ENCODE peak calls at places on chromosome 6, in six cellular contexts. S is kidney epithelial cell, B is fibroblast of villous mesenchyme, R is epithelial cell of esophagus, W is foreskin fibroblast, I is bronchial epithelial cell. Q is an unnamed sample.

GRCh38 chr6:42030585-42031506 is 19.5 kb upstream of the TAF8 start:
- DNase-seq in S (no peak), B (peak; percentile 95), R (no peak), W (no peak), I (no peak), Q (peak; percentile 36)

GRCh38 chr6:108507316-108507715 is 53.4 kb upstream of the FOXO3 start:
- DNase-seq in S (no peak), B (no peak), R (no peak), W (no peak), I (no peak), Q (no peak)

GRCh38 chr6:133040025-133040838 is 200.9 kb upstream of the EYA4 start:
- DNase-seq in S (no peak), B (peak; percentile 13), R (peak; percentile 42), W (peak; percentile 45), I (peak; percentile 33), Q (peak; percentile 16)

GRCh38 chr6:108518714-108519576 is 41.8 kb upstream of the FOXO3 start:
- DNase-seq in S (no peak), B (peak; percentile 18), R (peak; percentile 46), W (peak; percentile 59), I (peak; percentile 56), Q (peak; percentile 30)

GRCh38 chr6:100751590-100751989 is 129.5 kb downstream of the ASCC3 start:
- DNase-seq in S (no peak), B (no peak), R (no peak), W (no peak), I (no peak), Q (no peak)

GRCh38 chr6:14393910-14394309 is 276.3 kb downstream of the CD83 start:
- DNase-seq in S (no peak), B (no peak), R (no peak), W (no peak), I (no peak), Q (peak; percentile 2)

GRCh38 chr6:119110601-119111548 is 32.4 kb upstream of the FAM184A start:
- DNase-seq in S (no peak), B (peak; percentile 66), R (peak; percentile 66), W (peak; percentile 74), I (peak; percentile 58), Q (peak; percentile 77)

GRCh38 chr6:108559097-108559883 is 1.4 kb upstream of the FOXO3 start:
- DNase-seq in S (no peak), B (peak; percentile 86), R (peak; percentile 91), W (peak; percentile 98), I (peak; percentile 51), Q (peak; percentile 84)

GRCh38 chr6:19866199-19866872 is 29.2 kb downstream of the ID4 start:
- DNase-seq in S (no peak), B (no peak), R (no peak), W (no peak), I (no peak), Q (no peak)

GRCh38 chr6:19873031-19873430 is 35.9 kb downstream of the ID4 start:
- DNase-seq in S (no peak), B (no peak), R (no peak), W (no peak), I (no peak), Q (no peak)

GRCh38 chr6:19870322-19870721 is 33.2 kb downstream of the ID4 start:
- DNase-seq in S (no peak), B (no peak), R (no peak), W (no peak), I (no peak), Q (no peak)

GRCh38 chr6:19866900-19867627 is 29.9 kb downstream of the ID4 start:
- DNase-seq in S (peak; percentile 80), B (peak; percentile 55), R (peak; percentile 60), W (peak; percentile 45), I (peak; percentile 77), Q (no peak)

GRCh38 chr6:19869464-19869863 is 32.3 kb downstream of the ID4 start:
- DNase-seq in S (no peak), B (no peak), R (no peak), W (no peak), I (no peak), Q (no peak)
- TF ChIP-seq CTCF in S (no peak), B (no peak), R (no peak), W (no peak), I (no peak), Q (no peak)

GRCh38 chr6:111427341-111428116 is 55.5 kb downstream of the REV3L start:
- DNase-seq in S (peak; percentile 38), B (peak; percentile 93), R (peak; percentile 82), W (peak; percentile 85), I (peak; percentile 93), Q (peak; percentile 80)
- H3K4me3 ChIP-seq in S (no peak overlapping the region), B (no peak overlapping the region), R (no peak overlapping the region), W (no peak overlapping the region), I (no peak overlapping the region), Q (no peak overlapping the region)

GRCh38 chr6:31836676-31837611 is 9.4 kb downstream of the HSPA1B start:
- DNase-seq in S (no peak), B (peak; percentile 57), R (no peak), W (peak; percentile 75), I (peak; percentile 53), Q (peak; percentile 61)
- TF ChIP-seq CTCF in S (no peak), B (no peak), R (peak; percentile 18), W (no peak), I (no peak), Q (peak; percentile 14)

DNA sequence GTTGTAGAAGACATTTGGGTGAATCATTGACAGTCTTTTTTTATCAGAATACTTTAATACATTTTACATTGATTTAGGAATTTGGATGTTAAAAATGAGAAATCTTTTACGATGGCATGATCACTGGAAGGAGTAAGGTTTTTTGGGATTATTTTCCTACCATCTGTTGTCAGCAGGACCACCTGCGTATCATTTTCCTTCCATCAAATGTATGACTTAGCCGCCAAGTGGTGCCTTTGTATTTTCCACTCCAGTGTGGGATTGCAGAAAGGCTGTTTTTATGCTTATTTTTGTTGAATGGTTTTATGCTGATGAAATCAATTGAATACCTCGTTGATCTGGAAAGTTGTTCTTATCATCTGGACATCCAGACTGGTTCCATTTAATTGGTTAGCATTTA is 35.8 kb downstream of the AKAP12 start:
- DNase-seq in S (no peak), B (no peak), R (no peak), W (no peak), I (no peak), Q (no peak)
- H3K4me3 ChIP-seq in S (no peak overlapping the region), B (no peak overlapping the region), R (no peak overlapping the region), W (no peak overlapping the region), I (no peak overlapping the region), Q (no peak overlapping the region)

DNA sequence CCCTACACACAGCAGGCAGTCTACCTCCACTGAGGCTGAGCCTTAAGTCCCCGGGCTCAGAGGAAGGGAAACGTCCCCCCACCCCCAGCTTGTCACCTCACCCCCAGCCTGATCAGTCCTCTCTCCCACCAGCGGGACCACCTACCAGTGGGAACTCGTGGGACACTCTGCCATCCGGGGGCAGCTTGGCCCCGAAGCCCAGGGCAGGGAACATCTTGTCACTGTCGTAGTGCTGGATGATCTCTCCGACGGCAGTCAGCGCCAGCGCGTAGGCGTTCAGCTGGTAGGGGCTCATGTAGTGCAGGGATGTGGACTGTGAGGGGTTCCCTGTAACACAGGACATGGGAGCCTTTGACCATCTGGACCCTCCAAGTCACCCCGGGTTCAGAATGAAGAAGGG is 48.6 kb downstream of the RAB44 start:
- DNase-seq in S (no peak), B (no peak), R (no peak), W (no peak), I (no peak), Q (no peak)
- TF ChIP-seq CTCF in S (no peak), B (no peak), R (no peak), W (no peak), I (no peak), Q (no peak)

GRCh38 chr6:3848380-3848779 is 793 bp upstream of the FAM50B start:
- DNase-seq in S (no peak), B (peak; percentile 87), R (peak; percentile 35), W (peak; percentile 54), I (peak; percentile 80), Q (no peak)
- H3K4me3 ChIP-seq in S (peak overlapping the region; percentile 37), B (peak overlapping the region; percentile 47), R (peak overlapping the region; percentile 9), W (peak overlapping the region; percentile 55), I (peak overlapping the region; percentile 32), Q (no peak overlapping the region)

GRCh38 chr6:136289327-136289578 is 393 bp downstream of the BCLAF1 start:
- DNase-seq in S (peak; percentile 35), B (peak; percentile 91), R (peak; percentile 90), W (peak; percentile 95), I (peak; percentile 73), Q (peak; percentile 90)

GRCh38 chr6:136290406-136291010 is 862 bp upstream of the BCLAF1 start:
- DNase-seq in S (peak; percentile 47), B (peak; percentile 91), R (peak; percentile 83), W (peak; percentile 93), I (peak; percentile 73), Q (peak; percentile 93)

GRCh38 chr6:136284909-136285308 is 4.7 kb downstream of the BCLAF1 start:
- DNase-seq in S (peak; percentile 9), B (peak; percentile 68), R (peak; percentile 60), W (peak; percentile 71), I (peak; percentile 63), Q (peak; percentile 40)

GRCh38 chr6:136289579-136290405 is at the start of gene BCLAF1:
- DNase-seq in S (peak; percentile 94), B (peak; percentile 100), R (peak; percentile 99), W (peak; percentile 100), I (peak; percentile 95), Q (peak; percentile 100)

DNA sequence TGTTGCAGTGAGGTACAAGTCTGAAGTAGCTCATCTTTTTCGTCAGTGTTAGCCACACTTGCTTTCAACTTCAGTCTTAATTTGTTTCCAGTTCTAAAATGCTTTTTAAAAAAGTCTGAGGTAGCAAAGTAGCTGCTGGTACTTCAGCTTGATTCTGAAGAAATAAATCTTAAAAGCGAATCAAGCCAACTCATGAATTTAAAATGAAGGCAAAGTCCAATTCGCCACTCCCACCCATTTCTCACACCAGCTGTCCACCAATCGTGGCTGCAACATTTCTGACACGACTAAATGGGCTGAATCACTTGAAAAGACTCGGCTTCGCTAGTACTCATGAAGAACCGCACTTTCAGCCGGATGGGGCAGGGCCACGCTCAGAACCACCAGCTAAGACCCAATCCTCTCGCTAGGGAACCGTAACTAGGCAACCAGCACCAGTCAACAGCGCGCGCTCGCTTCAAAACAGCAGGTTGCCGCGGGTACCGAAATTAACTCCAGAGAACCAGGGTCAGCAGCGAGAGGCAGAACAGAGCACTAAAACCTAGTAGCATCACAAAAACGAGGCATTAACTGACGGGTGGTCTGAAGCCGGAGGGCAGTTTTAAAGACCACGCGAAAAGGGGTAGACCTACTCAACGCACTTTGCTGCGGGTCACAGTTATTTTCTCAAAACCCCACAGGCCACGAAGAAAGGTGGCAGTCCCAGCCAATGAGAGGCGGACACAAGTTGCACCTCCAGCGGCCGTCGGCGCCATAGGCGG is 900 bp downstream of the BCLAF1 start:
- DNase-seq in S (peak; percentile 86), B (peak; percentile 93), R (peak; percentile 96), W (peak; percentile 95), I (peak; percentile 93), Q (peak; percentile 91)
- TF ChIP-seq CTCF in S (no peak), B (peak; percentile 29), R (peak; percentile 36), W (no peak), I (no peak), Q (peak; percentile 57)

DNA sequence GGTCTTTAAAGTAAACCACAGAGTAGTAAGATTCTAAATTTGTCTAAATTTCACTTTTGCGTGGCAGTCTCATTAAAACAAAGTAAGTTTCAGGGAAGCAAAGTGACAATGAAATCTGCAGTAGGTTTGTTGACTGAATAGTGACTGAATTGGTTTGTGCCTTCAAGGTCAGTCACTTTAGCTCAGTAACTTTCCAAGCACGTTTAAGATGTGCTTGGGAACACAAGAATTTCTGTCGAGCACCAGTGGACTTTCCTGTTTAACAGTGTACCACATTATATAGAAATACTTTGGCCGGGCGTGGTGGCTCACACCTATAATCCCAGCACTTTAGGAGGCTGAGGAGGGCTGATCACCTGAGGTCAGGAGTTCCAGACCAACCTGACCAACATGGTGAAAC is 1.7 kb upstream of the CD24 start:
- DNase-seq in S (no peak), B (no peak), R (peak; percentile 57), W (no peak), I (no peak), Q (no peak)
- H3K4me3 ChIP-seq in S (no peak overlapping the region), B (no peak overlapping the region), R (no peak overlapping the region), W (no peak overlapping the region), I (no peak overlapping the region), Q (no peak overlapping the region)